ENCODE peak calls at places on chromosomes 1 and 21, in four cellular contexts. One of them, this sample, is unnamed.

GRCh38 chr1:19087737-19088594 is 122.1 kb downstream of the UBR4 start:
- DNase-seq in K562: no peak
- DNase-seq in HepG2: no peak
- DNase-seq in HCT116: no peak
- DNase-seq in this sample: no peak

GRCh38 chr1:93442276-93442675 is 5.6 kb upstream of the FNBP1L start:
- DNase-seq in HepG2: no peak
- DNase-seq in K562: peak
- DNase-seq in HCT116: no peak
- DNase-seq in this sample: no peak

GRCh38 chr1:161192476-161193465 is 6.1 kb downstream of the ADAMTS4 start:
- DNase-seq in K562: peak
- DNase-seq in HepG2: peak
- DNase-seq in HCT116: peak
- DNase-seq in this sample: no peak

GRCh38 chr1:10237157-10237539 is 26.8 kb downstream of the KIF1B start:
- DNase-seq in K562: no peak
- DNase-seq in HepG2: no peak
- DNase-seq in HCT116: no peak
- DNase-seq in this sample: no peak

GRCh38 chr21:17742940-17743592 is 76.1 kb downstream of the C21orf91 start:
- DNase-seq in K562: no peak
- DNase-seq in HCT116: no peak
- DNase-seq in HepG2: no peak
- DNase-seq in this sample: no peak

GRCh38 chr1:16903054-16903453 is 7.3 kb downstream of the RNU1-2 start:
- DNase-seq in HepG2: no peak
- DNase-seq in HCT116: no peak
- DNase-seq in K562: no peak
- DNase-seq in this sample: no peak

GRCh38 chr1:12400030-12400693 is 170.3 kb downstream of the VPS13D start:
- DNase-seq in HepG2: no peak
- DNase-seq in HCT116: no peak
- DNase-seq in K562: no peak
- DNase-seq in this sample: no peak

GRCh38 chr1:68585371-68585770 is 88.5 kb upstream of the DEPDC1 start:
- DNase-seq in HCT116: no peak
- DNase-seq in K562: no peak
- DNase-seq in HepG2: no peak
- DNase-seq in this sample: no peak

GRCh38 chr1:203273869-203274602 is 31.3 kb upstream of the BTG2 start:
- DNase-seq in K562: no peak
- DNase-seq in HepG2: no peak
- DNase-seq in HCT116: no peak
- DNase-seq in this sample: no peak

GRCh38 chr1:38559180-38559874 is 300.2 kb downstream of the RRAGC start:
- DNase-seq in K562: no peak
- DNase-seq in HepG2: no peak
- DNase-seq in HCT116: no peak
- DNase-seq in this sample: no peak

GRCh38 chr1:29236743-29236992 is 346 bp downstream of the PTPRU start:
- DNase-seq in HepG2: no peak
- DNase-seq in HCT116: no peak
- DNase-seq in K562: no peak
- DNase-seq in this sample: no peak

GRCh38 chr1:156194300-156194652 is 372 bp downstream of the SLC25A44 start:
- DNase-seq in HepG2: no peak
- DNase-seq in HCT116: no peak
- DNase-seq in K562: peak
- DNase-seq in this sample: no peak

GRCh38 chr21:37357691-37358090 is 8.9 kb upstream of the DYRK1A start:
- DNase-seq in HCT116: no peak
- DNase-seq in K562: no peak
- DNase-seq in HepG2: no peak
- DNase-seq in this sample: no peak

GRCh38 chr1:92298213-92298572 is 594 bp downstream of the GLMN start:
- DNase-seq in K562: no peak
- DNase-seq in HepG2: no peak
- DNase-seq in HCT116: no peak
- DNase-seq in this sample: no peak

GRCh38 chr1:15370268-15370667 is 39.4 kb upstream of the EFHD2 start:
- DNase-seq in K562: no peak
- DNase-seq in HCT116: no peak
- DNase-seq in HepG2: no peak
- DNase-seq in this sample: no peak

GRCh38 chr21:17387030-17387617 is 125.7 kb upstream of the CXADR start:
- DNase-seq in K562: peak
- DNase-seq in HCT116: peak
- DNase-seq in HepG2: peak
- DNase-seq in this sample: peak

GRCh38 chr21:31108969-31109368 is 70.7 kb upstream of the KRTAP19-8 start:
- DNase-seq in HepG2: no peak
- DNase-seq in K562: no peak
- DNase-seq in HCT116: no peak
- DNase-seq in this sample: peak

GRCh38 chr1:212629450-212630158 is 21.0 kb downstream of the ATF3 start:
- DNase-seq in HepG2: no peak
- DNase-seq in K562: no peak
- DNase-seq in HCT116: no peak
- DNase-seq in this sample: no peak

GRCh38 chr1:16266411-16267118 is 29.6 kb upstream of the CPLANE2 start:
- DNase-seq in HepG2: no peak
- DNase-seq in K562: peak
- DNase-seq in HCT116: no peak
- DNase-seq in this sample: no peak

GRCh38 chr1:173409613-173410012 is 67.5 kb upstream of the PRDX6 start:
- DNase-seq in K562: no peak
- DNase-seq in HCT116: no peak
- DNase-seq in HepG2: no peak
- DNase-seq in this sample: no peak

GRCh38 chr1:22611530-22611947 is 24.9 kb upstream of the C1QA start:
- DNase-seq in HepG2: peak
- DNase-seq in K562: peak
- DNase-seq in HCT116: no peak
- DNase-seq in this sample: no peak

GRCh38 chr1:41496080-41497055 is 11.9 kb upstream of the EDN2 start:
- DNase-seq in HCT116: peak
- DNase-seq in HepG2: peak
- DNase-seq in K562: peak
- DNase-seq in this sample: no peak

GRCh38 chr1:227958617-227959324 is 11.0 kb upstream of the WNT9A start:
- DNase-seq in K562: no peak
- DNase-seq in HepG2: no peak
- DNase-seq in HCT116: no peak
- DNase-seq in this sample: no peak

GRCh38 chr1:100455478-100456072 is 82.4 kb upstream of the GPR88 start:
- DNase-seq in HCT116: no peak
- DNase-seq in HepG2: no peak
- DNase-seq in K562: no peak
- DNase-seq in this sample: no peak

GRCh38 chr1:67213164-67213563 is 46.9 kb downstream of the IL23R start:
- DNase-seq in HCT116: peak
- DNase-seq in K562: peak
- DNase-seq in HepG2: peak
- DNase-seq in this sample: no peak

GRCh38 chr1:28148880-28149195 is 27.7 kb downstream of the PTAFR start:
- DNase-seq in K562: no peak
- DNase-seq in HCT116: no peak
- DNase-seq in HepG2: no peak
- DNase-seq in this sample: no peak
- H3K27ac ChIP-seq in K562: peak
- H3K27ac ChIP-seq in HCT116: no peak
- H3K27ac ChIP-seq in HepG2: no peak
- H3K27ac ChIP-seq in this sample: no peak

GRCh38 chr1:81463889-81464288 is 336.8 kb upstream of the ADGRL2 start:
- DNase-seq in K562: no peak
- DNase-seq in HCT116: no peak
- DNase-seq in HepG2: no peak
- DNase-seq in this sample: no peak
- TF ChIP-seq TCF7L2 in K562: no peak
- TF ChIP-seq TCF7L2 in HCT116: no peak
- TF ChIP-seq TCF7L2 in HepG2: no peak
- TF ChIP-seq TCF7L2 in this sample: no peak

GRCh38 chr1:225511828-225512381 is 84.1 kb upstream of the LBR start:
- DNase-seq in K562: no peak
- DNase-seq in HCT116: no peak
- DNase-seq in HepG2: no peak
- DNase-seq in this sample: no peak
- TF ChIP-seq POLR2AphosphoS5 in K562: no peak
- TF ChIP-seq POLR2AphosphoS5 in HCT116: no peak
- TF ChIP-seq POLR2AphosphoS5 in HepG2: no peak
- TF ChIP-seq POLR2AphosphoS5 in this sample: no peak

GRCh38 chr1:119632103-119632490 is 16.0 kb downstream of the ZNF697 start:
- DNase-seq in HepG2: no peak
- DNase-seq in HCT116: no peak
- DNase-seq in K562: no peak
- DNase-seq in this sample: no peak
- H3K27ac ChIP-seq in HepG2: peak
- H3K27ac ChIP-seq in HCT116: no peak
- H3K27ac ChIP-seq in K562: no peak
- H3K27ac ChIP-seq in this sample: no peak

GRCh38 chr1:246959944-246960693 is 28.4 kb upstream of the AHCTF1 start:
- DNase-seq in HepG2: no peak
- DNase-seq in K562: no peak
- DNase-seq in HCT116: no peak
- DNase-seq in this sample: no peak
- TF ChIP-seq TCF7L2 in HepG2: no peak
- TF ChIP-seq TCF7L2 in K562: no peak
- TF ChIP-seq TCF7L2 in HCT116: no peak
- TF ChIP-seq TCF7L2 in this sample: no peak

DNA sequence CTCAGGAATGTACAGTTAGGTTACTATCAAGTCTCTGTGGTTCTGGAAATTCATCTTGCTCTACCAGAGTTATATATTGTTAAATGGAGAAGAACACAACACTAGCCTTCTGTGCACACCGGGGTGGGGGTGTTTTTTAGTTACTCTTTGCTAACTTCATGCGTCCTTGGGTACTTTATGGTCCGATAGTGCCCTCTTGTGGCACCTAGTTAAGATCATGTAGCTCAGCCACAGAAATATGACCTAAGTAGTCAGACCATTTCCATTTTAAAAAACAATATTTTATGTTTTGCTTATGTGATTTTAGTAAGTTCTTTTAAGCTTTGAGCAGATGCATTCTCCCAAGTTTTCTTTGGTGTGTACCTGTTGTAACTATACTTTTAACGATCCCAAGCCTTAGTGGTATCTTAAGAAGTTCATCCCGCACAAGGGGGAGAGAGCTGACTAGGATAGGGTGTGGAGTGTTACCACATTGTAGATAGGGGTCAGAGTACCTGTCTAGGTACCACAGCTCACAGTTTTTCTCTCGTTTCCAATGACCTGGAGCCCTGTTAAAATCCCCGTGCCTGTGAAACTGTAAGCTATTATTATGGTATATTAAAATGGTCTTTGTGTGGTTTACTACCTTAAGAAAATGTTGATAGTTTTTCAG is 20.6 kb upstream of the SH3D21 start:
- DNase-seq in HCT116: peak
- DNase-seq in HepG2: peak
- DNase-seq in K562: peak
- DNase-seq in this sample: peak
- TF ChIP-seq POLR2AphosphoS5 in HCT116: no peak
- TF ChIP-seq POLR2AphosphoS5 in HepG2: no peak
- TF ChIP-seq POLR2AphosphoS5 in K562: no peak
- TF ChIP-seq POLR2AphosphoS5 in this sample: no peak

DNA sequence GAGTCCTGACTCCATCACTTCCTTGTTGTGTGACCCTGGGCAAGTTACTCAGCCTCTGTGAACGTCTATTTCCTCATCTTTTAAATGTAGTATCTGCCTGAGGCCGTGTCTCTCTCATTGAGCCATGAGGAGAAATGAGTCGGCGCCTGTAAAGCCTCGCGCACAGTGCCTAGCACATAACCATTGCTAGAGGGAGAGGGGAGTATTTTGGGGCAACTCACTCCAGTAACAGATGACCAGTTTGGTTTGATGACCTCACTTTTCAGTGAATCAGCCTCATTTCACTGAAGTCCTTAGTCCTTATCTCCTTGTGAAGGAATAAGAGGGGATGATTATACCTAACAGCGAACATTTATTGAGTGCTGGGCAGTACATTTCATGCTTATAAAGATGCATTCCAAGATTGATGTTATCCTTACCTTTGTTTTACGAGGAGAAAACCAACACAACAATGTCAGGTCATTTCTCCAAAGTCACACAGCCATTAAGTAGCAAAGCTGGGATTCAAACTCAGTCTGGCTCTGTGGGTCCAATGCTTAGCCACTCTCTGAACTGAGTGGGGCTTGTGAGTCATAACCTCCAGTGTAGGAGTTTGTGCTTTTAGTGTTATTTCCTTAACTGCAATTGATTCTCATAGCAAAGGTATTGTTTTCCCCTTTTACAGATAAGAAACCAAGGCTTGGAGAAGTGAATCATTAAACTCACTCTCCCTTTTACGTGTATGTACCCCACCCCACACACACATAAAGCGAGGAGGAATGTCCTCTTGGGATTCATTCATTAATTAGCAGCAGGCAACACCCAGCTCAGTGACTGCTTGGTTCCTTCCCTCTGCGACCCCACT is 25.9 kb downstream of the KCNC4 start:
- DNase-seq in HCT116: peak
- DNase-seq in K562: peak
- DNase-seq in HepG2: no peak
- DNase-seq in this sample: no peak
- H3K27ac ChIP-seq in HCT116: peak
- H3K27ac ChIP-seq in K562: peak
- H3K27ac ChIP-seq in HepG2: no peak
- H3K27ac ChIP-seq in this sample: no peak

DNA sequence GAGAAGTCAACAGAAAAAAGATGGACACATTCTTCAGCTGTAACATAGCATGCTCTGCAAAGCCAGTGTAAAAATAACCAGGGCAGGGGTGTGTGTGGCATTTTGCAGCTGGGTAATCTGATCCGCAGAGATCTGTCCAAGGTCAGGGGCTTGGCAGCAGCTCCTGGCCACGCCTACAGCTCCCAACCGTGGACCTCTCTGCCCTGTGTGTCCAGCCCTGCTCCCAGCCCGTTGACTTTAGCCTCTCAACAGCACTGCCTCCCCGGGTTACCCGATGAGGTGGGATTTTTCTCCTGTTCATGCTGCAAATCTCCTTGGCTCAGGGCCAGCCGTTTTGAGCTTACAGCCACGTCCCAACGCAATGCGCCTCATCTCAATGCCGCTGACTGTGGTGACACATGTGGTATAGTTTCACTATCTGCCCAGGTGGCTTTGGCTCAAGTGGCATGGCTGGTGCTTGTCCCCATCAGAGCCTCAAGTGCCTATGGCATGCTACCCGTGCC is 68.1 kb downstream of the VWA5B1 start:
- DNase-seq in K562: no peak
- DNase-seq in HCT116: no peak
- DNase-seq in HepG2: peak
- DNase-seq in this sample: no peak
- TF ChIP-seq TCF7L2 in K562: no peak
- TF ChIP-seq TCF7L2 in HCT116: no peak
- TF ChIP-seq TCF7L2 in HepG2: no peak
- TF ChIP-seq TCF7L2 in this sample: no peak

DNA sequence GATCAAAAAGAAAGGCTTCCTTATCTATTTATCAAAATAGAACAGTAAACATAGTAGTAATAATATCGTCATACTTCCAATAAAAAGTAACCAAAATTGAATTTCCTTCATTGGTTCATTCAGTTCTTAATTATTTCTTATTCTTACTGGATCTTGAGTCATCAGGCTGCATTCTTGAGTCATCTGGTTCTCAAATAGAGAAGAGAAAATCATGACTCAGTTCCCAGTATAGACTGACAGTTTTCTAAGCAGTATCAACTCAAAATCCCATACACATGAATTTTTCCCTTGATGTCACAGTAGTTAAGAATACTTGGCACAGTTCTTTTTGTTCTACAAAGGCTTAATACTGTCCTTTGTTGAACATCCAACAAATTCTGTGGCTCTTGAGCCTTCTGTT is 626.9 kb upstream of the ADGRL4 start:
- DNase-seq in K562: no peak
- DNase-seq in HCT116: no peak
- DNase-seq in HepG2: no peak
- DNase-seq in this sample: no peak
- TF ChIP-seq POLR2AphosphoS5 in K562: no peak
- TF ChIP-seq POLR2AphosphoS5 in HCT116: no peak
- TF ChIP-seq POLR2AphosphoS5 in HepG2: no peak
- TF ChIP-seq POLR2AphosphoS5 in this sample: no peak